ENCODE peak calls at places on chromosomes 6 and 20, in seven cellular contexts. B, N, V, Y, M, Z and R are unnamed samples.
A peak's percentile ranks its signal among the peaks of the same experiment; 100 is the strongest.

GRCh38 chr6:99285881-99286280 is 63.6 kb downstream of the FAXC start:
- DNase-seq in B (no peak), M (no peak), Z (no peak), N (no peak), V (no peak), Y (no peak), R (no peak)

GRCh38 chr6:36289281-36290018 is 19.6 kb downstream of the PNPLA1 start:
- DNase-seq in B (no peak), N (peak; percentile 85), Y (no peak), V (peak; percentile 45), Z (no peak), M (peak; percentile 47), R (peak; percentile 35)

GRCh38 chr20:59972037-59972801 is 14.0 kb downstream of the CDH26 start:
- DNase-seq in B (no peak), N (peak; percentile 91), Z (no peak), V (no peak), M (peak; percentile 98), Y (no peak), R (no peak)

GRCh38 chr6:52361347-52361944 is 505 bp upstream of the PAQR8 start:
- DNase-seq in M (no peak), B (peak; percentile 4), Z (no peak), N (no peak), Y (no peak), V (no peak), R (no peak)

GRCh38 chr6:32153252-32153834 is 598 bp upstream of the PPT2 start:
- DNase-seq in Y (no peak), Z (no peak), B (peak; percentile 41), V (peak; percentile 82), N (peak; percentile 44), M (peak; percentile 13), R (no peak)

GRCh38 chr6:121436966-121437756 is 1.7 kb downstream of the GJA1 start:
- DNase-seq in V (no peak), Y (peak; percentile 40), B (peak; percentile 40), M (peak; percentile 39), N (peak; percentile 42), Z (no peak), R (no peak)

GRCh38 chr6:156832166-156832743 is 55.1 kb downstream of the ARID1B start:
- DNase-seq in B (peak; percentile 72), V (no peak), M (peak; percentile 35), Y (no peak), Z (no peak), N (peak; percentile 46), R (no peak)

GRCh38 chr20:45017859-45018258 is 51.5 kb downstream of the STK4 start:
- DNase-seq in B (no peak), N (no peak), M (no peak), Y (no peak), Z (no peak), V (no peak), R (no peak)

GRCh38 chr20:46040902-46041535 is 12.0 kb downstream of the SLC12A5 start:
- DNase-seq in V (peak; percentile 79), M (peak; percentile 35), Z (no peak), N (peak; percentile 74), Y (no peak), B (peak; percentile 26), R (no peak)

GRCh38 chr6:16700202-16700997 is 60.9 kb downstream of the ATXN1 start:
- DNase-seq in B (no peak), Y (no peak), V (no peak), Z (no peak), N (no peak), M (no peak), R (no peak)

GRCh38 chr6:47134476-47135189 is 92.5 kb upstream of the ADGRF1 start:
- DNase-seq in V (no peak), B (peak; percentile 96), Y (no peak), M (peak; percentile 94), N (peak; percentile 90), Z (no peak), R (no peak)

GRCh38 chr6:20882014-20882413 is 347.8 kb downstream of the CDKAL1 start:
- DNase-seq in B (no peak), V (peak; percentile 71), Z (no peak), Y (no peak), N (no peak), M (no peak), R (no peak)

DNA sequence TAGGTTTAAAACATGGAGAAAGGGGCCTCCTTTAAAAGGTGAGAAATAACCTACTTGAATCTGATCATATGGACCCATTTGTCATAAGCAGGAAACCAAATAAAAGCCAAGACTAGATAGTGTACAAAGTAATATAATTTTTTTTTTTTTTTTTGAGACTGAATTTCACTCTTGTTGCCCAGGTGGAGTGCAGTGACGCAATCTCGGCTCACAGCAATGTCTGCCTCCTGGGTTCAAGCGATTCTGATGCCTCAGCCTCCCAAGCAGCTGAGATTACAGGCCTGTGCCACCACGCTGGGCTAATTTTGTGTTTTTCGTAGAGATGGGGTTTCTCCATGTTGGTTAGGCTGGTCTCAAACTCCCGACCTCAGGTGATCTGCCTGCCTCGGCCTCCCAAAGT is 89.2 kb downstream of the SASH1 start:
- DNase-seq in V (no peak), M (no peak), Z (no peak), Y (no peak), N (no peak), B (no peak), R (no peak)
- H3K27ac ChIP-seq in V (no peak overlapping the region), M (no peak overlapping the region), Z (peak overlapping the region; percentile 20), Y (no peak overlapping the region), N (no peak overlapping the region), B (no peak overlapping the region), R (no peak overlapping the region)

DNA sequence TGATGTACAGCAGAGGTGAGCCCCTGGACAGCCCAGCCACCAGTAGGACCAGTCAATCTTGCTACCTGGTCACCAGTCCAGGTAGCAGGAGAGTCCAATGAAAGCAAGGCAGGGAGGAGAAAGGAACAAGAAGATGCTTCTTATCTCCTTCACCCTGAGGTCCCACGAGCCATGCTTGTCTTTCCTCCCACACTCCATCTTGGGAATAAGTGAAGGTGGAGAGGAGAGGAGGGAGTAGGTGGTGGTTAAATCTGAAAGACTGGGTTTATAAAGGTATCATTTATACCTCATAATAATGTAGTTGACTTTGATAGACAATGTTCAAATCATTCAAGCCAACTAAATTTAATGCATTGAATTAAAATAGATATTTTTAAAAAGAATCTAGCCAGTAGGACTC is 35.9 kb downstream of the LAMP5 start:
- DNase-seq in N (no peak), B (no peak), Y (no peak), M (no peak), V (no peak), Z (no peak), R (no peak)
- H3K27ac ChIP-seq in N (no peak overlapping the region), B (no peak overlapping the region), Y (no peak overlapping the region), M (no peak overlapping the region), V (no peak overlapping the region), Z (no peak overlapping the region), R (no peak overlapping the region)

DNA sequence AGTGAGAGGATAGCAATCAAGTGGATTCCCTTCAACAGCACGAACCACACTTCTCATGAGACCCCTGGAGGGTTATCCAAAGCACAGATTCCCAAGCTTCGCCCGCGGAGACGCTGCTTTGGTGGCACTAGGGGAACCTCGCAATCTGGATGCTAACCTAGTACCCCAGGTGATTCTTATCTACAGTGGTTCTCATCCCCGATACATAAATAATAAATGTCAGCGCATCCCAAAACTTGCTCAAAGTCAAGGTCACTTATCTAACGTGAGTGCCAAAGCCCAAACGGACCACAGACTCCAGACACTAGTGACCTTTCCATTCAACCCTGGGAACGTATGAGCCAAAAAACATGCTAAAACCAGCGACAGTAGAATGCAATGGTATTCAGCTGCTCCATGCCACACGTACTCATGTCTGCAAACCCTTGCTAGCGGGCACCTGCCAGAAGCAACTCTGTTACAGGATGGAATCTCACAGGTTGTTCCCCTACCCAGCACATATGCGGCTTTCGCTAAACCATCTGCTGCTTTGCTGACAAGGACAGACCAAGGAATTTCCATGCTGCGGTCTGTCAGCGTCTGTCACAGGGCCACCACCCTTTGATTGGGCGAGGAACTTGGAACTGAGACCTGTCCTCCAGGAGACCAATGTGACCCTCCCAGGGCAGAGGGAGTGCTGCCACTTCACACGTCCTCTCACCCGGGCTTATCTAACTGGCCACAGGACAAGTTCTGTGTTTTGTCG is 16.8 kb downstream of the MYLK4 start:
- DNase-seq in Z (no peak), V (peak; percentile 40), N (no peak), Y (no peak), M (no peak), B (no peak), R (no peak)
- H3K27ac ChIP-seq in Z (peak overlapping the region; percentile 55), V (no peak overlapping the region), N (no peak overlapping the region), Y (peak overlapping the region; percentile 11), M (no peak overlapping the region), B (no peak overlapping the region), R (peak overlapping the region; percentile 77)

DNA sequence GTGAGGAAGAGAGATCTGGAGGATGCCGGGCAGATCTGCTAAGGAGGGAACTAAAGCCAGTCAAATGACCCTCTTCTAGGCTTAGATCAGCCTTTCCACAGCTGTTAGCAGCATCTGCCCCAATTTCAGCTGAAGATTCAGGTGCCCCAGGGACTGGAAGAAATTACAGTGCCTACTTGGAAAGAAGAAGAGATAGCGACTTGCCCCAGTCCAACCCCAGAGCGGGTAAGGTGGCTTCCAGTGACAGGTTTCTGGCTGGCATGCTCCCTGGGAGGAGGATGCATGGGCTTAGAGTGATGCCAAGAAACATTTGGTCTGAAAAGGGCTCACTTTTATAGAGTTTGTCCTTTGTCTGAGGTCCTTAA is 620 bp downstream of the TJAP1 start:
- DNase-seq in N (no peak), Z (no peak), Y (no peak), B (no peak), M (no peak), V (no peak), R (no peak)
- H3K27ac ChIP-seq in N (peak overlapping the region; percentile 79), Z (peak overlapping the region; percentile 83), Y (peak overlapping the region; percentile 59), B (peak overlapping the region; percentile 83), M (peak overlapping the region; percentile 72), V (no peak overlapping the region), R (no peak overlapping the region)

GRCh38 chr6:88775866-88776571 is 187.4 kb downstream of the RNGTT start:
- DNase-seq in V (no peak), Y (no peak), B (no peak), Z (no peak), N (no peak), M (no peak), R (no peak)
- H3K27ac ChIP-seq in V (no peak overlapping the region), Y (no peak overlapping the region), B (no peak overlapping the region), Z (no peak overlapping the region), N (no peak overlapping the region), M (no peak overlapping the region), R (no peak overlapping the region)

GRCh38 chr20:53827996-53828672 is 234.5 kb upstream of the ZNF217 start:
- DNase-seq in V (no peak), Y (no peak), Z (no peak), N (peak; percentile 75), M (peak; percentile 91), B (peak; percentile 98), R (no peak)
- H3K27ac ChIP-seq in V (no peak overlapping the region), Y (peak overlapping the region; percentile 95), Z (peak overlapping the region; percentile 69), N (peak overlapping the region; percentile 42), M (peak overlapping the region; percentile 100), B (peak overlapping the region; percentile 80), R (no peak overlapping the region)

GRCh38 chr6:127290391-127290963 is 23.8 kb downstream of the RNF146 start:
- DNase-seq in Z (no peak), B (no peak), Y (no peak), M (no peak), V (no peak), N (no peak), R (no peak)
- H3K27ac ChIP-seq in Z (no peak overlapping the region), B (no peak overlapping the region), Y (peak overlapping the region; percentile 39), M (no peak overlapping the region), V (no peak overlapping the region), N (no peak overlapping the region), R (no peak overlapping the region)